ENCODE peak calls at places on chromosomes 12 and 14, in seven cellular contexts. One of them, this sample, is unnamed.

GRCh38 chr12:59452746-59453145 is 143.1 kb upstream of the SLC16A7 start:
- DNase-seq in psoas muscle: no peak
- DNase-seq in CD4-positive, CD25-positive, alpha-beta regulatory T cell: no peak
- DNase-seq in pancreas: no peak
- DNase-seq in right cardiac atrium: no peak
- DNase-seq in adrenal gland: no peak
- DNase-seq in esophagus squamous epithelium: no peak
- DNase-seq in this sample: no peak

GRCh38 chr12:75705749-75706719 is 194.6 kb upstream of the KRR1 start:
- DNase-seq in pancreas: no peak
- DNase-seq in adrenal gland: peak; percentile 45
- DNase-seq in esophagus squamous epithelium: no peak
- DNase-seq in CD4-positive, CD25-positive, alpha-beta regulatory T cell: no peak
- DNase-seq in psoas muscle: peak; percentile 21
- DNase-seq in right cardiac atrium: peak; percentile 66
- DNase-seq in this sample: peak; percentile 81

GRCh38 chr14:74242055-74243042 is 3.1 kb downstream of the VSX2 start:
- DNase-seq in psoas muscle: no peak
- DNase-seq in adrenal gland: no peak
- DNase-seq in pancreas: no peak
- DNase-seq in esophagus squamous epithelium: no peak
- DNase-seq in CD4-positive, CD25-positive, alpha-beta regulatory T cell: no peak
- DNase-seq in right cardiac atrium: no peak
- DNase-seq in this sample: no peak

GRCh38 chr12:46267618-46268348 is 1.1 kb downstream of the SLC38A1 start:
- DNase-seq in right cardiac atrium: peak; percentile 50
- DNase-seq in CD4-positive, CD25-positive, alpha-beta regulatory T cell: peak; percentile 60
- DNase-seq in pancreas: peak; percentile 4
- DNase-seq in adrenal gland: peak; percentile 29
- DNase-seq in psoas muscle: peak; percentile 19
- DNase-seq in esophagus squamous epithelium: no peak
- DNase-seq in this sample: peak; percentile 69

GRCh38 chr12:6146951-6147350 is 22.5 kb upstream of the VWF start:
- DNase-seq in psoas muscle: no peak
- DNase-seq in pancreas: no peak
- DNase-seq in CD4-positive, CD25-positive, alpha-beta regulatory T cell: no peak
- DNase-seq in esophagus squamous epithelium: no peak
- DNase-seq in right cardiac atrium: no peak
- DNase-seq in adrenal gland: no peak
- DNase-seq in this sample: no peak

GRCh38 chr14:77033622-77034521 is 5.4 kb upstream of the IRF2BPL start:
- DNase-seq in adrenal gland: peak; percentile 84
- DNase-seq in psoas muscle: peak; percentile 83
- DNase-seq in pancreas: peak; percentile 81
- DNase-seq in esophagus squamous epithelium: no peak
- DNase-seq in right cardiac atrium: peak; percentile 94
- DNase-seq in CD4-positive, CD25-positive, alpha-beta regulatory T cell: peak; percentile 74
- DNase-seq in this sample: peak; percentile 97

GRCh38 chr12:70372881-70373280 is 6.8 kb downstream of the KCNMB4 start:
- DNase-seq in pancreas: no peak
- DNase-seq in adrenal gland: no peak
- DNase-seq in psoas muscle: no peak
- DNase-seq in esophagus squamous epithelium: no peak
- DNase-seq in CD4-positive, CD25-positive, alpha-beta regulatory T cell: no peak
- DNase-seq in right cardiac atrium: no peak
- DNase-seq in this sample: no peak

GRCh38 chr14:41096131-41096530 is 510.5 kb upstream of the LRFN5 start:
- DNase-seq in CD4-positive, CD25-positive, alpha-beta regulatory T cell: no peak
- DNase-seq in right cardiac atrium: no peak
- DNase-seq in esophagus squamous epithelium: no peak
- DNase-seq in adrenal gland: no peak
- DNase-seq in psoas muscle: no peak
- DNase-seq in pancreas: no peak
- DNase-seq in this sample: no peak

GRCh38 chr12:63003223-63003819 is 68.4 kb upstream of the PPM1H start:
- DNase-seq in adrenal gland: no peak
- DNase-seq in pancreas: no peak
- DNase-seq in psoas muscle: no peak
- DNase-seq in right cardiac atrium: no peak
- DNase-seq in CD4-positive, CD25-positive, alpha-beta regulatory T cell: no peak
- DNase-seq in esophagus squamous epithelium: no peak
- DNase-seq in this sample: peak; percentile 43

GRCh38 chr12:42960087-42960527 is 370.6 kb upstream of the PRICKLE1 start:
- DNase-seq in esophagus squamous epithelium: no peak
- DNase-seq in pancreas: no peak
- DNase-seq in psoas muscle: no peak
- DNase-seq in adrenal gland: no peak
- DNase-seq in CD4-positive, CD25-positive, alpha-beta regulatory T cell: no peak
- DNase-seq in right cardiac atrium: no peak
- DNase-seq in this sample: no peak

GRCh38 chr12:131736807-131737484 is 26.1 kb downstream of the SFSWAP start:
- DNase-seq in CD4-positive, CD25-positive, alpha-beta regulatory T cell: no peak
- DNase-seq in esophagus squamous epithelium: no peak
- DNase-seq in adrenal gland: peak; percentile 19
- DNase-seq in pancreas: no peak
- DNase-seq in psoas muscle: no peak
- DNase-seq in right cardiac atrium: no peak
- DNase-seq in this sample: no peak

GRCh38 chr12:71581206-71581605 is 82.4 kb downstream of the ZFC3H1 start:
- DNase-seq in psoas muscle: no peak
- DNase-seq in adrenal gland: no peak
- DNase-seq in right cardiac atrium: no peak
- DNase-seq in pancreas: no peak
- DNase-seq in CD4-positive, CD25-positive, alpha-beta regulatory T cell: no peak
- DNase-seq in esophagus squamous epithelium: no peak
- DNase-seq in this sample: no peak

GRCh38 chr12:46579474-46579873 is 206.9 kb upstream of the SLC38A2 start:
- DNase-seq in CD4-positive, CD25-positive, alpha-beta regulatory T cell: no peak
- DNase-seq in pancreas: no peak
- DNase-seq in psoas muscle: no peak
- DNase-seq in right cardiac atrium: no peak
- DNase-seq in esophagus squamous epithelium: no peak
- DNase-seq in adrenal gland: no peak
- DNase-seq in this sample: no peak

GRCh38 chr12:40031965-40032364 is 73.9 kb downstream of the SLC2A13 start:
- DNase-seq in esophagus squamous epithelium: no peak
- DNase-seq in psoas muscle: no peak
- DNase-seq in pancreas: peak; percentile 21
- DNase-seq in CD4-positive, CD25-positive, alpha-beta regulatory T cell: no peak
- DNase-seq in right cardiac atrium: no peak
- DNase-seq in adrenal gland: no peak
- DNase-seq in this sample: no peak

DNA sequence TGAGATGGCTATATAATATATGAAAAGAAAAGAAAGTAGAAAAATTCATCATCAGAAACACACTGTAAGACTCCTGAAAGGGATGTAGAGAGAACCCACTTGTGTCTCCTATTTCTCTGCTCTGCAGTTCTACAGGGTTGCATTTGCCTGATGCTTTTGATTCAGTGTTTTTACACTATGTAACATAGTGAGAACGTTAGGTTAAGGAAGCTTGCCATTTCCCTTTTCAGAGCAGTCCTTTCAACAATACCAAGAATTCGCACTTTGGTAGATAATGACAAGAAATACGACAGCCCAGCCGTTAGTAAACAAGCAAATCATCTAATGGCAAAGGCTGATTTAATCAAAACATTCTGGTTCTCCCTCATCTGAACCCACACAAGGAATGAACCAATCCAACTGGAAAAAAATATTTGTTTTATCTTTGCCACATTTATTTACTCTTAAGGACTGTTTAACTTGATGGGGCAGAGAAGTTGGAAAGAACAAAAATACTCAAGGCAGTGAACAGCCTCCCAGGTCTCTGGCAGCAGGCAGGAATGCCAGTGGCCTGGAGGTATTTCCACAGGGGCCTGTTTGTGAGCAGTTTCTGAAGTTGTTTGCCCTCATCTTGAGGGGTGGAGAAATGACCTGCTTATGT is 30.8 kb upstream of the SOCS2 start:
- DNase-seq in adrenal gland: no peak
- DNase-seq in esophagus squamous epithelium: no peak
- DNase-seq in pancreas: no peak
- DNase-seq in psoas muscle: no peak
- DNase-seq in CD4-positive, CD25-positive, alpha-beta regulatory T cell: peak; percentile 89
- DNase-seq in right cardiac atrium: no peak
- DNase-seq in this sample: no peak
- H3K27ac ChIP-seq in adrenal gland: no peak overlapping the region
- H3K27ac ChIP-seq in esophagus squamous epithelium: no peak overlapping the region
- H3K27ac ChIP-seq in pancreas: no peak overlapping the region
- H3K27ac ChIP-seq in psoas muscle: no peak overlapping the region
- H3K27ac ChIP-seq in CD4-positive, CD25-positive, alpha-beta regulatory T cell: peak overlapping the region; percentile 15
- H3K27ac ChIP-seq in right cardiac atrium: no peak overlapping the region
- H3K27ac ChIP-seq in this sample: peak overlapping the region; percentile 1

GRCh38 chr12:4270670-4271432 is 2.7 kb upstream of the CCND2 start:
- DNase-seq in adrenal gland: peak; percentile 71
- DNase-seq in esophagus squamous epithelium: no peak
- DNase-seq in psoas muscle: peak; percentile 44
- DNase-seq in pancreas: peak; percentile 21
- DNase-seq in CD4-positive, CD25-positive, alpha-beta regulatory T cell: peak; percentile 69
- DNase-seq in right cardiac atrium: peak; percentile 81
- DNase-seq in this sample: peak; percentile 88
- H3K4me3 ChIP-seq in adrenal gland: peak overlapping the region; percentile 1
- H3K4me3 ChIP-seq in esophagus squamous epithelium: peak overlapping the region; percentile 76
- H3K4me3 ChIP-seq in psoas muscle: peak overlapping the region; percentile 69
- H3K4me3 ChIP-seq in pancreas: peak overlapping the region; percentile 5
- H3K4me3 ChIP-seq in CD4-positive, CD25-positive, alpha-beta regulatory T cell: peak overlapping the region; percentile 88
- H3K4me3 ChIP-seq in right cardiac atrium: peak overlapping the region; percentile 75
- H3K4me3 ChIP-seq in this sample: peak overlapping the region; percentile 55

GRCh38 chr12:111585619-111586135 is 13.4 kb downstream of the ATXN2 start:
- DNase-seq in esophagus squamous epithelium: no peak
- DNase-seq in psoas muscle: no peak
- DNase-seq in right cardiac atrium: no peak
- DNase-seq in CD4-positive, CD25-positive, alpha-beta regulatory T cell: no peak
- DNase-seq in adrenal gland: no peak
- DNase-seq in pancreas: no peak
- DNase-seq in this sample: no peak
- H3K27ac ChIP-seq in esophagus squamous epithelium: no peak overlapping the region
- H3K27ac ChIP-seq in psoas muscle: no peak overlapping the region
- H3K27ac ChIP-seq in right cardiac atrium: no peak overlapping the region
- H3K27ac ChIP-seq in CD4-positive, CD25-positive, alpha-beta regulatory T cell: no peak overlapping the region
- H3K27ac ChIP-seq in adrenal gland: no peak overlapping the region
- H3K27ac ChIP-seq in pancreas: no peak overlapping the region
- H3K27ac ChIP-seq in this sample: no peak overlapping the region

DNA sequence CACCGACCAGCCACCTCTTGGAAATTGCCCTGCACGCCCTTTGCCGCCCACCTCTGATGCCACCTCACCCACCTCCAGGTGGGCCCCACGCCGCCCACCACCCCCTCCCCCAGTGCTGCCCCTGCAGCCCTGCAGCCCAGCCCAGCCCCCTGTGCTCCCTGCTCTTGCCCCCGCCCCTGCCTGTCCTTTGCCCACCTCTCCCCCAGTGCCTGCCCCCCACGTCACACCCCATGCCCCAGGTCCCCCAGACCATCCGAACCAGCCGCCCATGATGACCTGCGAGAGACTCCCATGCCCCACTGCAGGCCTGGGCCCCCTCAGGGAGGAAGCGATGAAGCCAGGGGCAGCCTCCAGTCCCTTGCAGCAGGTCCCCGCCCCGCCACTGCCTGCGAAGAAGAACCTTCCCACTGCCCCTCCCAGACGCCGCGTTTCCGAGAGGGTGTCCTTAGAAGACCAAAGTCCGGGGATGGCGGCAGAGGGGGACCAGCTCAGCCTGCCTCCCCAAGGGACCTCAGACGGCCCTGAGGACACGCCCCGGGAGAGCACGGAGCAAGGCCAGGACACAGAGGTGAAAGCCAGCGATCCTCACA is 96.5 kb downstream of the LGMN start:
- DNase-seq in pancreas: no peak
- DNase-seq in right cardiac atrium: peak; percentile 87
- DNase-seq in CD4-positive, CD25-positive, alpha-beta regulatory T cell: peak; percentile 72
- DNase-seq in esophagus squamous epithelium: no peak
- DNase-seq in adrenal gland: peak; percentile 45
- DNase-seq in psoas muscle: peak; percentile 52
- DNase-seq in this sample: peak; percentile 87
- H3K4me3 ChIP-seq in pancreas: no peak overlapping the region
- H3K4me3 ChIP-seq in right cardiac atrium: no peak overlapping the region
- H3K4me3 ChIP-seq in CD4-positive, CD25-positive, alpha-beta regulatory T cell: peak overlapping the region; percentile 94
- H3K4me3 ChIP-seq in esophagus squamous epithelium: peak overlapping the region; percentile 39
- H3K4me3 ChIP-seq in adrenal gland: no peak overlapping the region
- H3K4me3 ChIP-seq in psoas muscle: no peak overlapping the region
- H3K4me3 ChIP-seq in this sample: no peak overlapping the region

GRCh38 chr12:103834897-103835390 is 6.1 kb downstream of the NT5DC3 start:
- DNase-seq in pancreas: no peak
- DNase-seq in psoas muscle: no peak
- DNase-seq in adrenal gland: no peak
- DNase-seq in right cardiac atrium: no peak
- DNase-seq in CD4-positive, CD25-positive, alpha-beta regulatory T cell: no peak
- DNase-seq in esophagus squamous epithelium: no peak
- DNase-seq in this sample: no peak
- H3K27ac ChIP-seq in pancreas: no peak overlapping the region
- H3K27ac ChIP-seq in psoas muscle: no peak overlapping the region
- H3K27ac ChIP-seq in adrenal gland: no peak overlapping the region
- H3K27ac ChIP-seq in right cardiac atrium: no peak overlapping the region
- H3K27ac ChIP-seq in CD4-positive, CD25-positive, alpha-beta regulatory T cell: no peak overlapping the region
- H3K27ac ChIP-seq in esophagus squamous epithelium: no peak overlapping the region
- H3K27ac ChIP-seq in this sample: no peak overlapping the region

GRCh38 chr14:50052517-50052916 is 63.9 kb downstream of the VCPKMT start:
- DNase-seq in CD4-positive, CD25-positive, alpha-beta regulatory T cell: no peak
- DNase-seq in pancreas: no peak
- DNase-seq in adrenal gland: no peak
- DNase-seq in esophagus squamous epithelium: no peak
- DNase-seq in psoas muscle: no peak
- DNase-seq in right cardiac atrium: no peak
- DNase-seq in this sample: peak; percentile 35

GRCh38 chr14:50051706-50052105 is 64.7 kb downstream of the VCPKMT start:
- DNase-seq in psoas muscle: no peak
- DNase-seq in right cardiac atrium: no peak
- DNase-seq in esophagus squamous epithelium: no peak
- DNase-seq in adrenal gland: no peak
- DNase-seq in CD4-positive, CD25-positive, alpha-beta regulatory T cell: no peak
- DNase-seq in pancreas: no peak
- DNase-seq in this sample: peak; percentile 35

GRCh38 chr14:50049703-50050102 is 66.7 kb downstream of the VCPKMT start:
- DNase-seq in esophagus squamous epithelium: no peak
- DNase-seq in adrenal gland: no peak
- DNase-seq in right cardiac atrium: no peak
- DNase-seq in pancreas: no peak
- DNase-seq in CD4-positive, CD25-positive, alpha-beta regulatory T cell: no peak
- DNase-seq in psoas muscle: no peak
- DNase-seq in this sample: peak; percentile 16

GRCh38 chr14:50050171-50050570 is 66.2 kb downstream of the VCPKMT start:
- DNase-seq in right cardiac atrium: no peak
- DNase-seq in pancreas: no peak
- DNase-seq in adrenal gland: no peak
- DNase-seq in CD4-positive, CD25-positive, alpha-beta regulatory T cell: no peak
- DNase-seq in psoas muscle: no peak
- DNase-seq in esophagus squamous epithelium: no peak
- DNase-seq in this sample: peak; percentile 46

GRCh38 chr14:50051106-50051505 is 65.3 kb downstream of the VCPKMT start:
- DNase-seq in adrenal gland: no peak
- DNase-seq in CD4-positive, CD25-positive, alpha-beta regulatory T cell: no peak
- DNase-seq in esophagus squamous epithelium: no peak
- DNase-seq in pancreas: no peak
- DNase-seq in psoas muscle: no peak
- DNase-seq in right cardiac atrium: no peak
- DNase-seq in this sample: peak; percentile 41
- H3K4me3 ChIP-seq in adrenal gland: no peak overlapping the region
- H3K4me3 ChIP-seq in CD4-positive, CD25-positive, alpha-beta regulatory T cell: no peak overlapping the region
- H3K4me3 ChIP-seq in esophagus squamous epithelium: no peak overlapping the region
- H3K4me3 ChIP-seq in pancreas: no peak overlapping the region
- H3K4me3 ChIP-seq in psoas muscle: no peak overlapping the region
- H3K4me3 ChIP-seq in right cardiac atrium: no peak overlapping the region
- H3K4me3 ChIP-seq in this sample: no peak overlapping the region

This sample was measured in kidney.